ENCODE peak calls at places on chromosomes 11 and 22, in eight cellular contexts. F, G, L, M, R, A, X and U are unnamed samples.

GRCh38 chr11:84563356-84563755 is 1063.8 kb downstream of the DLG2 start:
- DNase-seq in F (no peak), G (no peak), L (no peak), M (no peak), R (no peak), A (no peak), X (no peak), U (no peak)

GRCh38 chr11:28673687-28674431 is 565.7 kb downstream of the METTL15 start:
- DNase-seq in F (no peak), G (no peak), L (peak; percentile 54), M (no peak), R (no peak), A (no peak), X (no peak), U (no peak)

GRCh38 chr11:14306481-14306880 is 52.5 kb downstream of the RRAS2 start:
- DNase-seq in F (no peak), G (no peak), L (no peak), M (no peak), R (no peak), A (no peak), X (no peak), U (no peak)

GRCh38 chr11:65555693-65556231 is 2.4 kb downstream of the LTBP3 start:
- DNase-seq in F (peak; percentile 71), G (peak; percentile 67), L (peak; percentile 71), M (no peak), R (no peak), A (no peak), X (peak; percentile 83), U (peak; percentile 69)

GRCh38 chr11:2780850-2781412 is 81.1 kb upstream of the KCNQ1OT1 start:
- DNase-seq in F (no peak), G (no peak), L (no peak), M (no peak), R (peak; percentile 16), A (no peak), X (no peak), U (no peak)

GRCh38 chr22:47189056-47189916 is 426.8 kb downstream of the TBC1D22A start:
- DNase-seq in F (no peak), G (no peak), L (no peak), M (no peak), R (no peak), A (no peak), X (no peak), U (no peak)

GRCh38 chr11:34215806-34216453 is 110.5 kb downstream of the NAT10 start:
- DNase-seq in F (no peak), G (no peak), L (no peak), M (no peak), R (no peak), A (no peak), X (no peak), U (no peak)

GRCh38 chr22:20456064-20456721 is 18.6 kb upstream of the SCARF2 start:
- DNase-seq in F (peak; percentile 86), G (peak; percentile 54), L (peak; percentile 54), M (peak; percentile 98), R (peak; percentile 86), A (peak; percentile 44), X (peak; percentile 68), U (peak; percentile 81)

GRCh38 chr11:84289381-84289906 is 1003.3 kb upstream of the CCDC90B start:
- DNase-seq in F (no peak), G (no peak), L (no peak), M (no peak), R (no peak), A (peak; percentile 55), X (no peak), U (no peak)

GRCh38 chr11:66543263-66544107 is 2.4 kb downstream of the ZDHHC24 start:
- DNase-seq in F (peak; percentile 91), G (no peak), L (no peak), M (no peak), R (no peak), A (peak; percentile 38), X (no peak), U (no peak)

GRCh38 chr11:93034031-93034430 is 64.6 kb downstream of the MTNR1B start:
- DNase-seq in F (no peak), G (no peak), L (no peak), M (no peak), R (no peak), A (no peak), X (peak; percentile 71), U (no peak)

GRCh38 chr11:101860694-101861371 is 54.0 kb upstream of the CEP126 start:
- DNase-seq in F (peak; percentile 58), G (peak; percentile 37), L (peak; percentile 57), M (peak; percentile 11), R (no peak), A (no peak), X (peak; percentile 56), U (peak; percentile 51)

GRCh38 chr11:29208117-29208516 is 808.7 kb downstream of the KCNA4 start:
- DNase-seq in F (peak; percentile 8), G (no peak), L (no peak), M (no peak), R (no peak), A (no peak), X (no peak), U (no peak)

GRCh38 chr11:64649304-64649703 is 58.3 kb downstream of the SLC22A12 start:
- DNase-seq in F (no peak), G (peak; percentile 48), L (peak; percentile 24), M (peak; percentile 70), R (peak; percentile 78), A (no peak), X (peak; percentile 30), U (peak; percentile 76)

GRCh38 chr11:27470166-27470565 is 2.4 kb downstream of the LGR4 start:
- DNase-seq in F (no peak), G (no peak), L (no peak), M (no peak), R (no peak), A (no peak), X (no peak), U (no peak)

GRCh38 chr22:20118572-20119020 is 1.6 kb upstream of the TRMT2A start:
- DNase-seq in F (no peak), G (no peak), L (no peak), M (peak; percentile 83), R (no peak), A (no peak), X (no peak), U (no peak)

GRCh38 chr22:48670747-48671146 is 1156.9 kb downstream of the BRD1 start:
- DNase-seq in F (no peak), G (no peak), L (no peak), M (no peak), R (no peak), A (no peak), X (no peak), U (no peak)

GRCh38 chr11:92941676-92942571 is 27.5 kb upstream of the MTNR1B start:
- DNase-seq in F (peak; percentile 35), G (peak; percentile 40), L (peak; percentile 18), M (peak; percentile 37), R (no peak), A (no peak), X (peak; percentile 23), U (peak; percentile 56)

DNA sequence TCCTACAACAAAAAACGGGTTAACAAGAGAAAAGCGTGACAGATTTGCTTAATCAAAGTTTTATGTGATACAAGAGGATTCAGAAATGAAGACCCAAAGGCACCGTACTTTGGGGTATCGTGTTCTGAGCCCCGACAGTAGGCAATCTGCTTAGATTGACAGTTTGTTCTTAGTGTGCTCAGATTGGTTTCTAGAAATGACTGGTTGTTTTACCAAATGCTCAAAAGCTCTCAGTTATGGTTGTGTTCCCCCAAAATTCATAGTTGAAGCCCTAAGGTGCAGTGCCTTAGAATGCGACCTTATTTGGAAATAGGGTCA is 102.7 kb downstream of the RASSF10 start:
- DNase-seq in F (no peak), G (no peak), L (no peak), M (no peak), R (no peak), A (no peak), X (no peak), U (no peak)
- H3K4me3 ChIP-seq in F (no peak overlapping the region), G (no peak overlapping the region), L (no peak overlapping the region), M (no peak overlapping the region), R (no peak overlapping the region), A (no peak overlapping the region), X (no peak overlapping the region), U (no peak overlapping the region)

GRCh38 chr11:8693010-8693551 is 10.5 kb downstream of the RPL27A start:
- DNase-seq in F (no peak), G (no peak), L (no peak), M (no peak), R (no peak), A (no peak), X (no peak), U (no peak)
- TF ChIP-seq POLR2A in F (no peak), G (no peak), L (no peak), M (peak; percentile 54), R (no peak), A (no peak), X (peak; percentile 19), U (no peak)

GRCh38 chr11:122871302-122871701 is 11.3 kb upstream of the JHY start:
- DNase-seq in F (no peak), G (no peak), L (no peak), M (no peak), R (no peak), A (no peak), X (no peak), U (no peak)
- TF ChIP-seq MAX in F (no peak), G (no peak), L (no peak), M (no peak), R (no peak), A (no peak), X (no peak), U (no peak)

DNA sequence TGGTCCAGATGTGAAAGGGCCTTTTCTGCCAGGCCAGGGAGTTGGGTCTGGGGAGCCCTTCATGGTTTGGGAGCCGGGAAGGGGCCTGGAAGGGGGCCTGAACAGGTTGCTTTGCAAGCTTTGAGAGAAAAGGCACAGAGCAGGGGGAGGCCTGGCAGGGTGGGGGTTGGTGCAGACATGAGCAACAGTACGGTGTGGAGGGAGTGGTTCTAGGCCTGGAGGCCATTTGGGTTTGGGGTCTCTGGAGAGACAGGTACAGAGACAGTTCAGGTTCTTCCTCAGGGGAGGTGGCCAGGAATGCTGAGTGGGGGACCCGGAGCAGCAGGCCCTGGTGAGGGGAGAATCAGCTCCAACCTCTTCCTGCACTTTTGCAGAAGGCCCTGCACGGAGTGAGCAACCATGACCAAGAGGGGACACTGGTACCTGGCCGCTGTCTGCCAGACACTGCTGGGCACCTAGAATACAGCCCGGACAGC is 1.4 kb downstream of the KDELR3 start:
- DNase-seq in F (no peak), G (no peak), L (no peak), M (no peak), R (no peak), A (no peak), X (no peak), U (no peak)
- H3K4me3 ChIP-seq in F (no peak overlapping the region), G (no peak overlapping the region), L (no peak overlapping the region), M (no peak overlapping the region), R (no peak overlapping the region), A (no peak overlapping the region), X (peak overlapping the region; percentile 87), U (no peak overlapping the region)